ENCODE peak calls at places on chromosomes 11 and 22, in ten cellular contexts. F is GM12865, V is AG04450, R is cardiac muscle cell, A is OCI-LY7, T is coronary artery, L is A549, G is AG09309, Z is lung, O is BE2C. W is an unnamed sample.

GRCh38 chr22:46140989-46141928 is 9.1 kb upstream of the PPARA start:
- DNase-seq in R (no peak), V (no peak), A (no peak), T (no peak), F (peak; percentile 65), G (no peak), Z (no peak), L (no peak), O (no peak), W (no peak)

GRCh38 chr22:25358421-25359170 is 139.2 kb downstream of the CRYBB2 start:
- DNase-seq in R (no peak), V (no peak), Z (no peak), L (no peak), A (no peak), F (no peak), G (no peak), O (no peak), T (no peak), W (no peak)

GRCh38 chr22:49999063-49999900 is 13.3 kb downstream of the IL17REL start:
- DNase-seq in T (no peak), A (no peak), F (peak; percentile 44), O (peak; percentile 76), V (no peak), L (no peak), R (no peak), Z (no peak), G (no peak), W (no peak)

GRCh38 chr11:134528453-134528852 is 116.4 kb upstream of the B3GAT1 start:
- DNase-seq in L (no peak), A (no peak), V (no peak), F (no peak), G (no peak), R (no peak), O (no peak), Z (no peak), T (peak; percentile 31), W (peak; percentile 2)

GRCh38 chr11:12177739-12178338 is 67.4 kb downstream of the MICAL2 start:
- DNase-seq in O (no peak), R (no peak), F (no peak), G (no peak), A (no peak), T (peak; percentile 36), L (peak; percentile 21), Z (no peak), V (no peak), W (no peak)

GRCh38 chr11:108914211-108914610 is 249.3 kb downstream of the DDX10 start:
- DNase-seq in F (no peak), V (no peak), L (no peak), A (no peak), Z (no peak), O (peak; percentile 12), R (no peak), T (no peak), G (no peak), W (no peak)

GRCh38 chr11:14132312-14132711 is 169.8 kb downstream of the SPON1 start:
- DNase-seq in T (no peak), G (no peak), R (no peak), A (no peak), F (no peak), L (no peak), V (no peak), Z (no peak), O (peak; percentile 10), W (no peak)

GRCh38 chr11:23539556-23539955 is 679.3 kb upstream of the CCDC179 start:
- DNase-seq in T (no peak), F (no peak), O (no peak), G (no peak), L (no peak), A (no peak), Z (no peak), V (no peak), R (no peak), W (no peak)

GRCh38 chr11:112504056-112504455 is 243.4 kb upstream of the PLET1 start:
- DNase-seq in F (no peak), A (no peak), O (no peak), G (no peak), Z (no peak), L (no peak), V (no peak), R (no peak), T (no peak), W (no peak)

GRCh38 chr22:24146190-24146616 is 35.1 kb upstream of the SUSD2 start:
- DNase-seq in V (peak; percentile 55), A (peak; percentile 83), O (no peak), Z (peak; percentile 82), F (peak; percentile 82), R (peak; percentile 62), L (peak; percentile 53), T (no peak), G (peak; percentile 53), W (no peak)

GRCh38 chr22:48950151-48950915 is 877.3 kb downstream of the BRD1 start:
- DNase-seq in Z (peak; percentile 27), O (no peak), V (no peak), T (peak; percentile 66), R (no peak), F (no peak), G (no peak), L (no peak), A (no peak), W (peak; percentile 13)

GRCh38 chr11:20353829-20354434 is 9.6 kb upstream of the HTATIP2 start:
- DNase-seq in Z (no peak), T (no peak), R (peak; percentile 64), V (no peak), L (peak; percentile 51), F (peak; percentile 39), G (no peak), O (peak; percentile 37), A (peak; percentile 35), W (no peak)

GRCh38 chr11:119148855-119149370 is at the start of gene ABCG4:
- DNase-seq in A (peak; percentile 25), R (no peak), O (peak; percentile 46), G (no peak), V (no peak), T (no peak), Z (no peak), F (no peak), L (no peak), W (no peak)

GRCh38 chr22:17875156-17875555 is 100.9 kb upstream of the BID start:
- DNase-seq in L (no peak), F (no peak), V (no peak), A (no peak), R (no peak), G (no peak), Z (no peak), T (no peak), O (peak; percentile 54), W (no peak)

GRCh38 chr11:1570896-1571759 is 943 bp downstream of the DUSP8 start:
- DNase-seq in F (no peak), Z (no peak), O (peak; percentile 58), A (no peak), L (no peak), V (no peak), T (peak; percentile 74), R (no peak), G (no peak), W (peak; percentile 37)

GRCh38 chr11:10318527-10318802 is 13.6 kb downstream of the ADM start:
- DNase-seq in Z (no peak), L (no peak), G (no peak), A (peak; percentile 82), F (peak; percentile 10), O (no peak), T (no peak), R (no peak), V (no peak), W (no peak)

GRCh38 chr11:12411806-12412727 is 34.7 kb downstream of the PARVA start:
- DNase-seq in A (peak; percentile 37), V (peak; percentile 85), F (peak; percentile 62), G (peak; percentile 87), L (peak; percentile 74), R (peak; percentile 91), Z (peak; percentile 51), T (peak; percentile 87), O (peak; percentile 79), W (no peak)

GRCh38 chr11:62186195-62186594 is 3.8 kb upstream of the SCGB1D1 start:
- DNase-seq in G (no peak), O (no peak), L (no peak), A (no peak), F (no peak), Z (no peak), V (no peak), R (no peak), T (no peak), W (no peak)

GRCh38 chr11:69007978-69008381 is 5.1 kb downstream of the MRGPRF start:
- DNase-seq in F (no peak), R (peak; percentile 26), O (no peak), L (peak; percentile 24), T (no peak), A (no peak), G (no peak), V (no peak), Z (no peak), W (no peak)

GRCh38 chr11:45089845-45090499 is 56.5 kb upstream of the PRDM11 start:
- DNase-seq in G (no peak), V (no peak), F (no peak), T (peak; percentile 29), O (no peak), Z (no peak), A (peak; percentile 37), L (peak; percentile 60), R (peak; percentile 72), W (no peak)

GRCh38 chr11:12287374-12288211 is 89.8 kb upstream of the PARVA start:
- DNase-seq in L (peak; percentile 95), F (peak; percentile 66), G (peak; percentile 91), A (no peak), V (peak; percentile 90), R (peak; percentile 97), O (peak; percentile 80), T (peak; percentile 96), Z (peak; percentile 42), W (no peak)

GRCh38 chr22:43592470-43592869 is 180.7 kb downstream of the MPPED1 start:
- DNase-seq in O (peak; percentile 43), F (no peak), L (peak; percentile 1), V (no peak), T (no peak), Z (no peak), A (no peak), R (peak; percentile 3), G (no peak), W (no peak)
- TF ChIP-seq CTCF in O (peak; percentile 55), F (no peak), L (no peak), V (peak; percentile 29), T (no peak), Z (no peak), A (peak; percentile 22), R (no peak), G (peak; percentile 14), W (no peak)

GRCh38 chr11:17063171-17064002 is 14.1 kb downstream of the RPS13 start:
- DNase-seq in R (peak; percentile 71), V (no peak), Z (peak; percentile 61), T (no peak), O (peak; percentile 63), A (peak; percentile 32), G (no peak), F (peak; percentile 70), L (peak; percentile 57), W (no peak)
- TF ChIP-seq CTCF in R (peak; percentile 90), V (peak; percentile 77), Z (peak; percentile 28), T (peak; percentile 62), O (peak; percentile 69), A (peak; percentile 76), G (peak; percentile 93), F (peak; percentile 90), L (peak; percentile 89), W (no peak)

GRCh38 chr11:66845876-66846212 is 2.6 kb downstream of the RCE1 start:
- DNase-seq in V (no peak), T (peak; percentile 64), Z (no peak), G (no peak), F (no peak), O (peak; percentile 11), A (no peak), R (no peak), L (no peak), W (no peak)
- TF ChIP-seq CTCF in V (no peak), T (no peak), Z (no peak), G (no peak), F (no peak), O (peak; percentile 15), A (no peak), R (no peak), L (no peak), W (no peak)

GRCh38 chr11:130163346-130164220 is 4.0 kb downstream of the ST14 start:
- DNase-seq in O (no peak), F (no peak), R (no peak), T (peak; percentile 62), V (no peak), Z (no peak), L (peak; percentile 19), A (peak; percentile 70), G (no peak), W (no peak)
- TF ChIP-seq CTCF in O (peak; percentile 42), F (no peak), R (peak; percentile 12), T (no peak), V (peak; percentile 11), Z (no peak), L (no peak), A (peak; percentile 36), G (no peak), W (no peak)